ENCODE peak calls at places on chromosomes 1 and 21, in ten cellular contexts. R is fibroblast of mammary gland; F is PC-3; X is stimulated activated effector memory CD8-positive, alpha-beta T cell treated with anti-CD3 and anti-CD28 coated beads, Interleukin-12 subunit alpha, Interleukin-12 subunit beta, amount 100 ng/mL, for 72 hours; G is nucleus accumbens; U is astrocyte of the spinal cord; E is MCF 10A; H is effector CD4-positive, alpha-beta T cell; T is fibroblast of lung; P is AG08395. A is an unnamed sample.

GRCh38 chr1:84947536-84948410 is 49.1 kb downstream of the MCOLN2 start:
- DNase-seq in E (no peak), F (no peak), H (no peak), X (no peak), G (no peak), T (no peak), U (no peak), R (no peak), P (no peak), A (no peak)

GRCh38 chr21:39263372-39263771 is 50.1 kb downstream of the BRWD1 start:
- DNase-seq in R (peak), F (peak), H (no peak), U (no peak), G (no peak), T (no peak), P (peak), E (peak), X (no peak), A (no peak)

GRCh38 chr1:202009326-202010031 is 908 bp upstream of the ELF3 start:
- DNase-seq in H (peak), P (peak), G (peak), R (peak), X (peak), U (peak), F (peak), E (peak), T (peak), A (peak)

GRCh38 chr21:28518620-28519019 is 474.1 kb downstream of the LTN1 start:
- DNase-seq in T (no peak), H (no peak), U (peak), E (peak), P (no peak), F (no peak), G (no peak), R (peak), X (no peak), A (peak)

GRCh38 chr1:203034422-203035110 is 8.3 kb downstream of the PPFIA4 start:
- DNase-seq in X (no peak), F (no peak), T (no peak), G (no peak), U (no peak), P (no peak), E (no peak), R (no peak), H (no peak), A (no peak)

GRCh38 chr1:24489674-24490073 is 13.0 kb upstream of the RCAN3 start:
- DNase-seq in E (no peak), H (no peak), G (no peak), P (no peak), X (no peak), T (no peak), R (no peak), U (no peak), F (no peak), A (no peak)

GRCh38 chr1:64550505-64550904 is 80.6 kb downstream of the CACHD1 start:
- DNase-seq in T (no peak), H (no peak), E (no peak), U (no peak), R (no peak), X (no peak), P (no peak), F (no peak), G (no peak), A (no peak)

GRCh38 chr1:1599919-1600860 is at the start of gene FNDC10:
- DNase-seq in X (no peak), U (no peak), G (no peak), P (no peak), R (no peak), H (no peak), T (no peak), E (no peak), F (no peak), A (no peak)

GRCh38 chr1:10677508-10678364 is 118.7 kb downstream of the CASZ1 start:
- DNase-seq in P (no peak), G (no peak), E (no peak), R (no peak), T (no peak), X (no peak), F (no peak), U (no peak), H (no peak), A (peak)

GRCh38 chr1:14362331-14362730 is 236.2 kb upstream of the KAZN start:
- DNase-seq in E (no peak), U (no peak), F (no peak), X (no peak), G (no peak), H (no peak), T (peak), P (peak), R (peak), A (no peak)

GRCh38 chr1:43592974-43593683 is 56.8 kb upstream of the KDM4A start:
- DNase-seq in E (no peak), X (no peak), P (no peak), F (no peak), U (no peak), R (no peak), G (no peak), H (no peak), T (no peak), A (no peak)

GRCh38 chr1:32893198-32894018 is 7.1 kb downstream of the HPCA start:
- DNase-seq in E (no peak), F (no peak), R (peak), H (no peak), G (peak), X (no peak), P (peak), T (peak), U (peak), A (peak)

GRCh38 chr1:111615874-111616715 is 3.5 kb upstream of the RAP1A start:
- DNase-seq in F (no peak), R (no peak), E (no peak), G (no peak), X (no peak), U (no peak), H (peak), P (no peak), T (no peak), A (no peak)

GRCh38 chr1:23177438-23178380 is 9.1 kb upstream of the LUZP1 start:
- DNase-seq in U (peak), E (peak), T (peak), P (peak), F (peak), H (peak), G (peak), R (peak), X (peak), A (peak)

GRCh38 chr1:207971511-207972224 is 60.7 kb upstream of the CD34 start:
- DNase-seq in H (no peak), F (no peak), G (no peak), E (no peak), R (no peak), U (no peak), X (no peak), P (no peak), T (no peak), A (no peak)

GRCh38 chr1:109793486-109794318 is 30.0 kb upstream of the EPS8L3 start:
- DNase-seq in T (peak), F (peak), R (peak), X (no peak), U (peak), G (no peak), H (peak), E (peak), P (peak), A (peak)

GRCh38 chr1:48242126-48242736 is 19.7 kb downstream of the SLC5A9 start:
- DNase-seq in X (no peak), F (no peak), R (no peak), T (no peak), H (no peak), E (no peak), P (no peak), G (no peak), U (no peak), A (no peak)

GRCh38 chr1:242585616-242586354 is 61.3 kb upstream of the PLD5 start:
- DNase-seq in H (no peak), T (no peak), F (no peak), X (no peak), R (no peak), P (no peak), U (no peak), G (no peak), E (no peak), A (no peak)

GRCh38 chr1:206734499-206735142 is 36.0 kb upstream of the IL19 start:
- DNase-seq in U (no peak), P (peak), H (peak), R (peak), E (peak), T (no peak), F (peak), X (peak), G (no peak), A (peak)

GRCh38 chr21:28543975-28544374 is 448.7 kb downstream of the LTN1 start:
- DNase-seq in T (no peak), H (no peak), E (no peak), U (no peak), P (no peak), R (peak), G (no peak), X (no peak), F (no peak), A (no peak)

GRCh38 chr1:21573971-21574458 is 64.8 kb downstream of the ALPL start:
- DNase-seq in F (peak), U (peak), X (no peak), T (peak), E (peak), P (peak), G (peak), R (peak), H (no peak), A (peak)

GRCh38 chr1:221904319-221904718 is 162.4 kb upstream of the DUSP10 start:
- DNase-seq in U (no peak), T (no peak), E (no peak), H (no peak), G (no peak), F (no peak), P (no peak), R (no peak), X (no peak), A (no peak)

GRCh38 chr1:1889090-1889750 is 1.7 kb downstream of the GNB1 start:
- DNase-seq in R (no peak), T (no peak), U (no peak), X (no peak), F (no peak), G (no peak), H (no peak), P (no peak), E (peak), A (no peak)

GRCh38 chr1:218488986-218489385 is 143.8 kb downstream of the TGFB2 start:
- DNase-seq in X (no peak), H (no peak), U (peak), T (peak), E (no peak), P (no peak), F (peak), G (no peak), R (no peak), A (peak)

GRCh38 chr1:180194048-180194425 is 36.0 kb upstream of the LHX4 start:
- DNase-seq in F (no peak), R (no peak), U (no peak), X (no peak), E (no peak), T (no peak), G (no peak), P (no peak), H (no peak), A (no peak)

GRCh38 chr1:24993871-24994270 is 63.8 kb upstream of the RUNX3 start:
- DNase-seq in R (no peak), P (no peak), T (no peak), G (no peak), F (no peak), X (no peak), U (no peak), E (no peak), H (no peak), A (no peak)